ENCODE peak calls at places on chromosomes 16 and 17, in five cellular contexts. W, K, I, Q and A are unnamed samples.

GRCh38 chr17:22374741-22375140 is 682.4 kb downstream of the KCNJ18 start:
- DNase-seq in W (no peak), K (no peak), I (no peak), Q (no peak), A (no peak)

GRCh38 chr17:29982991-29983390 is 41.6 kb downstream of the EFCAB5 start:
- DNase-seq in W (no peak), K (no peak), I (no peak), Q (no peak), A (no peak)

GRCh38 chr16:30697264-30698138 is 1.5 kb upstream of the SRCAP start:
- DNase-seq in W (peak; percentile 85), K (no peak), I (no peak), Q (peak; percentile 95), A (peak; percentile 98)

GRCh38 chr16:68079616-68080344 is 5.4 kb upstream of the NFATC3 start:
- DNase-seq in W (peak; percentile 90), K (no peak), I (peak; percentile 97), Q (no peak), A (no peak)

GRCh38 chr16:74309789-74310781 is 13.5 kb downstream of the PSMD7 start:
- DNase-seq in W (peak; percentile 47), K (no peak), I (peak; percentile 62), Q (peak; percentile 57), A (peak; percentile 76)

GRCh38 chr16:56451753-56452689 is 667 bp downstream of the OGFOD1 start:
- DNase-seq in W (peak; percentile 26), K (no peak), I (peak; percentile 75), Q (peak; percentile 35), A (peak; percentile 66)

GRCh38 chr17:45070809-45071208 is 9.7 kb downstream of the NMT1 start:
- DNase-seq in W (no peak), K (no peak), I (no peak), Q (no peak), A (no peak)

GRCh38 chr16:80986557-80986956 is 20.1 kb downstream of the CMC2 start:
- DNase-seq in W (no peak), K (no peak), I (no peak), Q (no peak), A (no peak)

GRCh38 chr16:57689772-57690558 is 4.6 kb upstream of the DRC7 start:
- DNase-seq in W (peak; percentile 89), K (peak; percentile 57), I (no peak), Q (no peak), A (peak; percentile 27)

GRCh38 chr17:73600103-73600871 is 44.0 kb downstream of the SDK2 start:
- DNase-seq in W (no peak), K (no peak), I (no peak), Q (no peak), A (no peak)

GRCh38 chr16:55968221-55968620 is 93.0 kb upstream of the CES5A start:
- DNase-seq in W (no peak), K (no peak), I (no peak), Q (no peak), A (no peak)

GRCh38 chr17:22171631-22172030 is 479.3 kb downstream of the KCNJ18 start:
- DNase-seq in W (no peak), K (no peak), I (no peak), Q (no peak), A (peak; percentile 50)

GRCh38 chr17:55730380-55730779 is 7.7 kb upstream of the TMEM100 start:
- DNase-seq in W (no peak), K (no peak), I (no peak), Q (no peak), A (no peak)

GRCh38 chr16:48076455-48077012 is 79.3 kb downstream of the ABCC12 start:
- DNase-seq in W (no peak), K (no peak), I (peak; percentile 93), Q (peak; percentile 34), A (no peak)

GRCh38 chr16:14202697-14203096 is 131.6 kb downstream of the MRTFB start:
- DNase-seq in W (peak; percentile 16), K (no peak), I (peak; percentile 54), Q (no peak), A (peak; percentile 57)

GRCh38 chr16:59540621-59541020 is 806.5 kb upstream of the GOT2 start:
- DNase-seq in W (no peak), K (no peak), I (no peak), Q (no peak), A (no peak)

GRCh38 chr17:42577140-42577531 is 393 bp downstream of the PSMC3IP start:
- DNase-seq in W (no peak), K (no peak), I (no peak), Q (peak; percentile 60), A (peak; percentile 44)

GRCh38 chr16:72125635-72126428 is 32.2 kb downstream of the DHX38 start:
- DNase-seq in W (no peak), K (no peak), I (no peak), Q (no peak), A (no peak)

GRCh38 chr16:65776639-65777183 is 589.8 kb upstream of the CDH5 start:
- DNase-seq in W (no peak), K (no peak), I (no peak), Q (no peak), A (no peak)

GRCh38 chr17:30556374-30557332 is 79.4 kb downstream of the GOSR1 start:
- DNase-seq in W (no peak), K (no peak), I (no peak), Q (no peak), A (no peak)

GRCh38 chr16:1945559-1946391 is 2.8 kb upstream of the MSRB1 start:
- DNase-seq in W (no peak), K (no peak), I (no peak), Q (no peak), A (no peak)

GRCh38 chr16:27759301-27759871 is 209.4 kb downstream of the KATNIP start:
- DNase-seq in W (no peak), K (no peak), I (no peak), Q (no peak), A (no peak)

GRCh38 chr16:70706948-70707465 is 21.2 kb upstream of the MTSS2 start:
- DNase-seq in W (no peak), K (no peak), I (no peak), Q (peak; percentile 74), A (no peak)

GRCh38 chr17:50627782-50628601 is 6.7 kb upstream of the ABCC3 start:
- DNase-seq in W (no peak), K (no peak), I (peak; percentile 81), Q (no peak), A (peak; percentile 41)

GRCh38 chr16:73949574-73950348 is 346.9 kb upstream of the PSMD7 start:
- DNase-seq in W (no peak), K (no peak), I (no peak), Q (no peak), A (no peak)

GRCh38 chr16:60905806-60906205 is 1130.4 kb downstream of the CDH8 start:
- DNase-seq in W (no peak), K (no peak), I (no peak), Q (no peak), A (no peak)

GRCh38 chr17:57606111-57606875 is 138.8 kb downstream of the CCDC182 start:
- DNase-seq in W (no peak), K (no peak), I (no peak), Q (no peak), A (no peak)

DNA sequence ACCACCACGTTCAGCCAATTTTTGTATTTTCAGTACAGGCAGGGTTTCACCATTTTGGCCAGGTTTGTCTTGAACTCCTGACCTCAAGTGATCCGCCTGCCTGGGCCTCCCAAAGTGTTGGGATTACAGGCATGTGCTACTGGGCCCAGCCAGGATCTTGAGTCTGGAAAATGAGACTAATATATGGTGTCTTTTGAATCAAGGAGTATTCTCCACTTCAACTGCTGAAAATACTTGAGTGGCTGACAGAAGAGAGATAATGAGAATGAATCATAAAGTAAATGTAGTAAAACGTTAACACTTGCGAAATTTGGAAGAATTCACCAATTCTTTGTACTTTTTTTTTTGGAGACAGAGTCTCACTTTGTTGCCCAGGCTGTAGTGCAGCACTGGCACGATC is 16.6 kb downstream of the SMYD4 start:
- DNase-seq in W (no peak), K (no peak), I (no peak), Q (no peak), A (no peak)
- TF ChIP-seq JUNB in W (no peak), K (no peak), I (no peak), Q (no peak), A (no peak)

GRCh38 chr16:85554791-85555548 is 58.2 kb upstream of the GSE1 start:
- DNase-seq in W (peak; percentile 90), K (no peak), I (no peak), Q (peak; percentile 69), A (peak; percentile 38)
- TF ChIP-seq JUNB in W (peak; percentile 47), K (no peak), I (no peak), Q (no peak), A (no peak)

GRCh38 chr16:22324787-22325597 is 27.8 kb downstream of the POLR3E start:
- DNase-seq in W (no peak), K (no peak), I (no peak), Q (no peak), A (no peak)

GRCh38 chr16:22322021-22322471 is 24.8 kb downstream of the POLR3E start:
- DNase-seq in W (peak; percentile 17), K (no peak), I (no peak), Q (no peak), A (no peak)

GRCh38 chr16:22322741-22323140 is 25.5 kb downstream of the POLR3E start:
- DNase-seq in W (no peak), K (no peak), I (no peak), Q (no peak), A (no peak)

GRCh38 chr16:22323998-22324786 is 27.0 kb downstream of the POLR3E start:
- DNase-seq in W (no peak), K (no peak), I (no peak), Q (no peak), A (no peak)

GRCh38 chr16:22323173-22323997 is 26.2 kb downstream of the POLR3E start:
- DNase-seq in W (peak; percentile 16), K (no peak), I (no peak), Q (no peak), A (no peak)
- TF ChIP-seq JUNB in W (no peak), K (no peak), I (no peak), Q (no peak), A (no peak)

GRCh38 chr16:50603206-50604064 is 55.2 kb downstream of the NKD1 start:
- DNase-seq in W (no peak), K (no peak), I (no peak), Q (no peak), A (no peak)
- TF ChIP-seq JUNB in W (no peak), K (no peak), I (no peak), Q (no peak), A (no peak)

GRCh38 chr16:86747761-86748160 is 169.4 kb downstream of the FOXL1 start:
- DNase-seq in W (no peak), K (no peak), I (no peak), Q (no peak), A (no peak)

GRCh38 chr16:86753399-86753798 is 175.1 kb downstream of the FOXL1 start:
- DNase-seq in W (no peak), K (no peak), I (no peak), Q (no peak), A (no peak)

GRCh38 chr16:86752582-86753175 is 174.3 kb downstream of the FOXL1 start:
- DNase-seq in W (no peak), K (no peak), I (no peak), Q (no peak), A (no peak)

GRCh38 chr16:86748643-86749042 is 170.3 kb downstream of the FOXL1 start:
- DNase-seq in W (no peak), K (no peak), I (no peak), Q (no peak), A (no peak)

GRCh38 chr16:86751081-86752030 is 173.0 kb downstream of the FOXL1 start:
- DNase-seq in W (no peak), K (no peak), I (no peak), Q (no peak), A (no peak)
- TF ChIP-seq JUNB in W (no peak), K (no peak), I (no peak), Q (no peak), A (no peak)

GRCh38 chr17:80877095-80877828 is 114.4 kb upstream of the CHMP6 start:
- DNase-seq in W (no peak), K (peak; percentile 99), I (no peak), Q (no peak), A (no peak)
- TF ChIP-seq JUNB in W (no peak), K (peak; percentile 89), I (no peak), Q (no peak), A (no peak)